ENCODE peak calls at places on chromosomes 2 and 18, in five cellular contexts. One of them, this sample, is unnamed.

GRCh38 chr2:157125685-157126084 is 131.8 kb upstream of the GALNT5 start:
- DNase-seq in tibial artery: no peak
- DNase-seq in A673: no peak
- DNase-seq in RPMI7951: no peak
- DNase-seq in activated CD4-positive, alpha-beta memory T cell treated with anti-CD3 and anti-CD28 coated beads, Interleukin-2, amount 10 ng/mL, durations not matched to agents 7 days and 5 days: no peak
- DNase-seq in this sample: no peak

GRCh38 chr2:168848220-168848619 is 42.0 kb downstream of the SPC25 start:
- DNase-seq in tibial artery: no peak
- DNase-seq in A673: peak
- DNase-seq in RPMI7951: peak
- DNase-seq in activated CD4-positive, alpha-beta memory T cell treated with anti-CD3 and anti-CD28 coated beads, Interleukin-2, amount 10 ng/mL, durations not matched to agents 7 days and 5 days: no peak
- DNase-seq in this sample: no peak

GRCh38 chr18:59902180-59902992 is 2.6 kb downstream of the PMAIP1 start:
- DNase-seq in activated CD4-positive, alpha-beta memory T cell treated with anti-CD3 and anti-CD28 coated beads, Interleukin-2, amount 10 ng/mL, durations not matched to agents 7 days and 5 days: no peak
- DNase-seq in tibial artery: no peak
- DNase-seq in RPMI7951: peak
- DNase-seq in A673: no peak
- DNase-seq in this sample: peak

GRCh38 chr2:181077128-181077709 is 96.8 kb downstream of the UBE2E3 start:
- DNase-seq in RPMI7951: peak
- DNase-seq in tibial artery: no peak
- DNase-seq in A673: peak
- DNase-seq in activated CD4-positive, alpha-beta memory T cell treated with anti-CD3 and anti-CD28 coated beads, Interleukin-2, amount 10 ng/mL, durations not matched to agents 7 days and 5 days: no peak
- DNase-seq in this sample: peak

GRCh38 chr2:71796174-71796592 is 342.8 kb downstream of the DYSF start:
- DNase-seq in activated CD4-positive, alpha-beta memory T cell treated with anti-CD3 and anti-CD28 coated beads, Interleukin-2, amount 10 ng/mL, durations not matched to agents 7 days and 5 days: no peak
- DNase-seq in A673: no peak
- DNase-seq in RPMI7951: peak
- DNase-seq in tibial artery: no peak
- DNase-seq in this sample: peak

GRCh38 chr18:58808349-58808748 is 56.3 kb upstream of the ZNF532 start:
- DNase-seq in RPMI7951: no peak
- DNase-seq in tibial artery: no peak
- DNase-seq in A673: no peak
- DNase-seq in activated CD4-positive, alpha-beta memory T cell treated with anti-CD3 and anti-CD28 coated beads, Interleukin-2, amount 10 ng/mL, durations not matched to agents 7 days and 5 days: no peak
- DNase-seq in this sample: no peak

GRCh38 chr2:8543412-8544167 is 138.3 kb upstream of the ID2 start:
- DNase-seq in activated CD4-positive, alpha-beta memory T cell treated with anti-CD3 and anti-CD28 coated beads, Interleukin-2, amount 10 ng/mL, durations not matched to agents 7 days and 5 days: peak
- DNase-seq in A673: no peak
- DNase-seq in tibial artery: peak
- DNase-seq in RPMI7951: peak
- DNase-seq in this sample: peak

GRCh38 chr2:119438128-119438656 is 6.5 kb downstream of the TMEM37 start:
- DNase-seq in RPMI7951: no peak
- DNase-seq in tibial artery: no peak
- DNase-seq in activated CD4-positive, alpha-beta memory T cell treated with anti-CD3 and anti-CD28 coated beads, Interleukin-2, amount 10 ng/mL, durations not matched to agents 7 days and 5 days: no peak
- DNase-seq in A673: no peak
- DNase-seq in this sample: no peak

GRCh38 chr2:31058096-31058843 is 80.0 kb downstream of the GALNT14 start:
- DNase-seq in tibial artery: no peak
- DNase-seq in RPMI7951: no peak
- DNase-seq in activated CD4-positive, alpha-beta memory T cell treated with anti-CD3 and anti-CD28 coated beads, Interleukin-2, amount 10 ng/mL, durations not matched to agents 7 days and 5 days: no peak
- DNase-seq in A673: no peak
- DNase-seq in this sample: no peak

GRCh38 chr2:20180676-20181648 is 44.0 kb downstream of the SDC1 start:
- DNase-seq in A673: no peak
- DNase-seq in RPMI7951: no peak
- DNase-seq in activated CD4-positive, alpha-beta memory T cell treated with anti-CD3 and anti-CD28 coated beads, Interleukin-2, amount 10 ng/mL, durations not matched to agents 7 days and 5 days: no peak
- DNase-seq in tibial artery: no peak
- DNase-seq in this sample: no peak

GRCh38 chr2:37855283-37856041 is 69.6 kb upstream of the RMDN2 start:
- DNase-seq in A673: no peak
- DNase-seq in tibial artery: peak
- DNase-seq in activated CD4-positive, alpha-beta memory T cell treated with anti-CD3 and anti-CD28 coated beads, Interleukin-2, amount 10 ng/mL, durations not matched to agents 7 days and 5 days: no peak
- DNase-seq in RPMI7951: no peak
- DNase-seq in this sample: no peak

GRCh38 chr2:235406420-235406819 is 87.4 kb upstream of the AGAP1 start:
- DNase-seq in tibial artery: no peak
- DNase-seq in activated CD4-positive, alpha-beta memory T cell treated with anti-CD3 and anti-CD28 coated beads, Interleukin-2, amount 10 ng/mL, durations not matched to agents 7 days and 5 days: no peak
- DNase-seq in A673: peak
- DNase-seq in RPMI7951: peak
- DNase-seq in this sample: no peak

GRCh38 chr2:36663851-36664715 is 32.4 kb upstream of the VIT start:
- DNase-seq in tibial artery: no peak
- DNase-seq in activated CD4-positive, alpha-beta memory T cell treated with anti-CD3 and anti-CD28 coated beads, Interleukin-2, amount 10 ng/mL, durations not matched to agents 7 days and 5 days: no peak
- DNase-seq in A673: peak
- DNase-seq in RPMI7951: peak
- DNase-seq in this sample: peak